ENCODE peak calls at places on chromosome 2, in four cellular contexts. K, P, T and W are unnamed samples.
A peak's percentile ranks its signal among the peaks of the same experiment; 100 is the strongest.

GRCh38 chr2:139759000-139759505 is 978.9 kb upstream of the NXPH2 start:
- DNase-seq in K (no peak), P (no peak), T (no peak), W (no peak)

GRCh38 chr2:231513746-231514224 is 16.5 kb downstream of the NMUR1 start:
- DNase-seq in K (no peak), P (no peak), T (no peak), W (no peak)

GRCh38 chr2:239056611-239057010 is 208.7 kb downstream of the TWIST2 start:
- DNase-seq in K (no peak), P (no peak), T (no peak), W (no peak)

GRCh38 chr2:79219383-79219988 is 59.9 kb upstream of the REG3A start:
- DNase-seq in K (no peak), P (no peak), T (no peak), W (peak; percentile 7)

GRCh38 chr2:231383701-231384435 is 11.6 kb upstream of the B3GNT7 start:
- DNase-seq in K (no peak), P (no peak), T (no peak), W (no peak)

GRCh38 chr2:73267008-73267407 is 17.3 kb downstream of the FBXO41 start:
- DNase-seq in K (no peak), P (no peak), T (no peak), W (no peak)

GRCh38 chr2:240301256-240301795 is 134.1 kb upstream of the GPC1 start:
- DNase-seq in K (peak; percentile 8), P (no peak), T (no peak), W (no peak)

GRCh38 chr2:85698184-85698879 is 4.2 kb downstream of the GNLY start:
- DNase-seq in K (no peak), P (no peak), T (no peak), W (no peak)

GRCh38 chr2:230829293-230829692 is 35.4 kb upstream of the ITM2C start:
- DNase-seq in K (no peak), P (no peak), T (no peak), W (no peak)

GRCh38 chr2:232988444-232988843 is 24.6 kb downstream of the NGEF start:
- DNase-seq in K (no peak), P (no peak), T (peak; percentile 60), W (no peak)

GRCh38 chr2:151649966-151650365 is 84.3 kb downstream of the NEB start:
- DNase-seq in K (no peak), P (no peak), T (no peak), W (no peak)

GRCh38 chr2:11870064-11870463 is 123.6 kb downstream of the LPIN1 start:
- DNase-seq in K (no peak), P (no peak), T (no peak), W (no peak)

GRCh38 chr2:197078535-197078934 is 152.0 kb upstream of the PGAP1 start:
- DNase-seq in K (no peak), P (no peak), T (no peak), W (no peak)

DNA sequence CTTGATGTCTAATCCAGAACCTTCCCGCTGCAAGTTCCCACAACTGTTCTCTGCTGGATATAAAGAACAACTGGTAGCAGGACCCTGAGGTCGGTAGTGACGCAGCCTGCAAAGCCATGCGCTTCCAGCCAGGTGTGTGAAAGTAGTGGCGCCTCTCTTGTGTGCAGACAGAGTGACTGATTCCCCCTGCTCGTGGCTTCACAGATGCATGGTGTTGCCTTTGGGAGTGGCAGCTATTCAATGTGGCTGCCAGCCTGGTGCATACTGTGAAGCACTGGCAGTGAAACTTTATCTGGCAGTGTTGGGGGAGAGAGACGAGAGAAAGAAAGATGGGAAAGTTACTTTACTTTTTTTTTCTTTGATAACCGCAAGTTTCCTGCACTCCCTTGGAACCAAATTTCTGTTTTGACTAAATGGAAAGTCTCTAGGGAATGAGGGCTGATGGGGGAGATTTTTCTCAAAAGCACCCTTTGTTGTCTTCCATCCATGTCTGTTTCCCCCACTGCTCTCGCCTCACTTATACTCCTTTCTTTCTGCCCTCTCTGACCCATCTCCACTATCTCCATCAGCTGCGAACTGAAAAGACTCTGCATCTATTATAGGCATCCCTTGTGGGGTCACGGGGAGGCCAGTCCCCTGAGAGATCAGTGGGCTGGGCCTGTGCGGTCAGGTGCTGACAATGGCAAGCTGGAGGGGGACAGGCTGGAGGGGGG is 90.0 kb upstream of the TNP1 start:
- DNase-seq in K (no peak), P (no peak), T (no peak), W (no peak)
- H3K4me3 ChIP-seq in K (no peak overlapping the region), P (no peak overlapping the region), T (no peak overlapping the region), W (no peak overlapping the region)

GRCh38 chr2:168751104-168751768 is 51.2 kb upstream of the NOSTRIN start:
- DNase-seq in K (no peak), P (no peak), T (no peak), W (no peak)

GRCh38 chr2:168748461-168748860 is 54.0 kb upstream of the NOSTRIN start:
- DNase-seq in K (no peak), P (no peak), T (no peak), W (no peak)

GRCh38 chr2:168744844-168745243 is 57.6 kb upstream of the NOSTRIN start:
- DNase-seq in K (no peak), P (no peak), T (no peak), W (no peak)

GRCh38 chr2:168752361-168752760 is 50.1 kb upstream of the NOSTRIN start:
- DNase-seq in K (no peak), P (no peak), T (no peak), W (no peak)

DNA sequence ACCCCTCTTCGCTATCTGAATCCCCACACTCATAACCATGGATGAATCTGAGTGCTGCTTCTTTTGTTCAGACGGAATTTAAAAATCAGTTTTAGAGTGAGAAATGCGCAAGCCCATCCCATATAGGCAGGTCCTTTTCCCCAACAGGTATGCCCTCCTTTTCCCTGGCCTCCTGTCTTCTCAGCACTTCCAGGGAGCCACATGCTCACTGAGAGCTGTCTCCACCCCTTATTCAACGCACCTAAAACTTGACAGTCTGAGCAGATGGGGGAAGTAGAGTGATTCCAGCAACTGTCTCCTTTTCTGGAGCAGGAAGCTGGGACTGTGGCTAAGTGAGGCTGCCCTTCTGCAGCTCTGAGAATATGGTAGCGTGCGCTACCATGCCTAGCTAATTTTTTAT is 53.2 kb upstream of the NOSTRIN start:
- DNase-seq in K (no peak), P (no peak), T (no peak), W (no peak)
- TF ChIP-seq POLR2AphosphoS5 in K (no peak), P (no peak), T (no peak), W (no peak)

DNA sequence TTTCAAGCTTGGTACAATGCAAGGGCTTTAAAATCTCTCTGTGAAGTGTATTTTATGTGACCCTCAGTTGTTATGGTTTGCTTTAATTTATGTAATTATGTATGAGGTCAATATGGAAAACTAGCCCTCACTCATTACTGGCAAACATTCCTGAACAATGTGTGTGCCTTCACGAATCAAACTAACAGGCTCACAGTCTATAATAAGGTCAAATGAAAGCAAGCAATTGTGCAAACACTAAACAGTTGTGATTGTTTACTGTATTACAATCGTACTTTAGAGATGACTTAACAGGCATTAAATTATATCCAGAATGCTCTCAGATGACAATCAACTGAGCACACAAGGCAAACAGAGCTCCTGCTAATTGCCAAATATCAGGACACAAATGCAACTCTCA is 29.6 kb downstream of the COL5A2 start:
- DNase-seq in K (no peak), P (no peak), T (no peak), W (no peak)
- H3K4me3 ChIP-seq in K (no peak overlapping the region), P (no peak overlapping the region), T (no peak overlapping the region), W (no peak overlapping the region)

DNA sequence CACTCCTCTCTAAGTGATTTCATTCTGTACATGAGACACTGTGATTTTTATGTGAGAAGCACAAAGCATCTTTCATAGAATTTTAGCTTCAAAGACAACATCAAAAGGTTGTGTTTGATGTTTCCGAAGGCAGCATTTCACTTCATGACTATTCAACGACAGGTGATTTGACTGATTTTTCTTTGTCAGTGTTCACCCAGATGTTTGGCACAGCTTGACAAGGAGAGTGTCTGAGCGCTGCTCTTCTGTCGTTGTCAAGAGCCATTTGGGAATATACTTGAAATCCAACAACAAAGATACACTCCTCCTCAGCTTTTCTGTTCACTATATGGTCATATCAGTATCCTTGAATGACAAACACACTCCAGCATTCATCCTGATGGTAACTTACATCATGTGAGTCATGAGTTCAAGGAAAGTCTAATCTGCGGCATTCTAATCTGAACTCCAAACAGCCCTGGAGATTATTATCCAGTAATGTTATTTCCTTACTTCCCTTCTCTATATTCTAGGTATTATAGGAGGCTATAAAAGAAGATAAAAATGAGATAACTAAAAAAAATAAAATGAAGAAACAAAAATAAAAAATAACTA is 45.9 kb upstream of the ST6GAL2 start:
- DNase-seq in K (no peak), P (no peak), T (no peak), W (no peak)
- TF ChIP-seq POLR2AphosphoS5 in K (no peak), P (no peak), T (no peak), W (no peak)

DNA sequence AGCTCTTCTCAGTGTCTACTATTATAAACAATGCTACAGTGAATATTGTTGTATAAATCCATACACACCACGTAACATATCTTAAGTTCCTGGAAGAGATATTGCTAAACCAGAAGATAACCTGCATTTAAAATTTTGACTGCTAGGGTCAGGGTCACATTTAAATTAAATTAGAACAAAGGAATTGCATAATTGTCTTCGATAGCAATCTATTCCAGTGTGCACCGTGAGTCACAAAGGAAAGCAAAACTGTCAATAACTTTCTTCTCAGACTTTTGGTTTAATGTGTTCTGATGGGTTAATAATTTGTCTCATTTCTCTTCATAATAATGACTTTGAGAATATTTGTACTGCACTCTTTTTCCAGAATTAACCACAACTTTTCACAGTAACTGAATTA is 4.2 kb downstream of the GEN1 start:
- DNase-seq in K (no peak), P (no peak), T (no peak), W (no peak)
- H3K4me3 ChIP-seq in K (no peak overlapping the region), P (no peak overlapping the region), T (no peak overlapping the region), W (no peak overlapping the region)

DNA sequence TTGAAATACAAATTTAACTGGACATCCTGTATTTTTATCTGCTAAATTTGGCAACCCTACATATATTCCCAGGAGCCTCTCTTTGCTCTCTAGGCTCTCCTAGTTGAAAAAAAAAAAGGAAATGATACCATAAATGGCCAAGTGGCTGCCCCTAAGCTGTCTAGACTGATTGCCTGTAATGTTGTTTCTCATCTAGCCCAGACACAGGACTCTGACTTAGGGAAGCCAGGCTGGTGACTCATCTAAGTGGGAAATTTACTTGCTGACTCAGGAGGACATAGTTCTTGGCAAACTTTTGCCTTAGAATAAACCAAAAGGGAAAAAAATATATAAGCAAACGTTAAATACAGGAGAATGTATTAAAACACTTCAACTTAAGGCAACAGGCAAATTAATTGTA is 14.6 kb upstream of the ITGAV start:
- DNase-seq in K (peak; percentile 51), P (no peak), T (no peak), W (no peak)
- TF ChIP-seq POLR2AphosphoS5 in K (peak; percentile 34), P (peak; percentile 64), T (no peak), W (peak; percentile 63)

GRCh38 chr2:177332041-177332991 is 60.3 kb upstream of the AGPS start:
- DNase-seq in K (peak; percentile 46), P (no peak), T (peak; percentile 44), W (peak; percentile 47)
- H3K4me3 ChIP-seq in K (peak overlapping the region; percentile 17), P (peak overlapping the region; percentile 12), T (no peak overlapping the region), W (no peak overlapping the region)

DNA sequence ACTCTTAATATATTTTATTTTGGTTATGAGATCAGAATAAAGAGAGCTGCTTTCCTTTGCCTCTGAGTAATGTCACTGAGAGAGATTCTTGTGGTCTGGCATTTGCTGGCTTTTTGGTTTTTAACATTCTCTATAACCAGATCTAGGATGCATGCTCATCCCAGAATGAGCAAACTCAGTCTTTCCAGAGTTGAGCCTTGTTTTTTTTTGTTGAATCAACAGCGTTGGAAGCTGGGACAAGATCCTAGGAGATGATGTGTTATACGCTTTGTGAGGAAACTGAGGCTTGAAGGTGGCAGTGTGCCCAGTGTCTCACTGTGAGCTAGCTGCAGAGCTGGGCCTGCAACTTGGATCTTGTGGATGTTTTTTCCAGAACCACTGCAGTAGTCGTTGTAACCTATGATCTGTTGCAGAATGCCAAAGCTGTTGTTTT is 19.5 kb downstream of the MYO1B start:
- DNase-seq in K (no peak), P (no peak), T (no peak), W (no peak)
- TF ChIP-seq POLR2AphosphoS5 in K (no peak), P (no peak), T (no peak), W (no peak)